ENCODE peak calls at places on chromosomes 7 and 10, in four cellular contexts. F is breast epithelium, I is hepatocyte, L is tibial artery. A is an unnamed sample.

GRCh38 chr10:88895252-88895651 is 15.2 kb downstream of the STAMBPL1 start:
- DNase-seq in F (no peak), I (peak), L (no peak), A (no peak)

GRCh38 chr10:86955501-86956194 is 1.8 kb downstream of the MMRN2 start:
- DNase-seq in F (no peak), I (no peak), L (peak), A (no peak)

GRCh38 chr7:107180378-107180777 is 11.6 kb downstream of the HBP1 start:
- DNase-seq in F (no peak), I (peak), L (no peak), A (no peak)

GRCh38 chr7:23470290-23471089 is at the start of gene IGF2BP3:
- DNase-seq in F (no peak), I (peak), L (no peak), A (peak)

GRCh38 chr10:31929260-31929985 is 792 bp upstream of the ARHGAP12 start:
- DNase-seq in F (peak), I (peak), L (peak), A (no peak)

GRCh38 chr7:145909956-145910611 is 206.5 kb upstream of the CNTNAP2 start:
- DNase-seq in F (no peak), I (no peak), L (no peak), A (no peak)

GRCh38 chr10:49298990-49299815 is at the start of gene C10orf71:
- DNase-seq in F (no peak), I (no peak), L (no peak), A (no peak)

GRCh38 chr10:77835669-77836086 is 90.9 kb downstream of the DLG5 start:
- DNase-seq in F (no peak), I (no peak), L (no peak), A (no peak)

GRCh38 chr7:50953820-50954219 is 171.1 kb upstream of the GRB10 start:
- DNase-seq in F (no peak), I (no peak), L (no peak), A (no peak)

GRCh38 chr10:99431190-99431549 is 746 bp upstream of the GOT1 start:
- DNase-seq in F (peak), I (peak), L (peak), A (no peak)

GRCh38 chr10:67650558-67650957 is 45.4 kb downstream of the CTNNA3 start:
- DNase-seq in F (no peak), I (no peak), L (no peak), A (no peak)

GRCh38 chr7:139232893-139233292 is 1.9 kb downstream of the UBN2 start:
- DNase-seq in F (no peak), I (no peak), L (no peak), A (no peak)

GRCh38 chr10:122199070-122199469 is 72.0 kb upstream of the BTBD16 start:
- DNase-seq in F (no peak), I (no peak), L (no peak), A (no peak)

DNA sequence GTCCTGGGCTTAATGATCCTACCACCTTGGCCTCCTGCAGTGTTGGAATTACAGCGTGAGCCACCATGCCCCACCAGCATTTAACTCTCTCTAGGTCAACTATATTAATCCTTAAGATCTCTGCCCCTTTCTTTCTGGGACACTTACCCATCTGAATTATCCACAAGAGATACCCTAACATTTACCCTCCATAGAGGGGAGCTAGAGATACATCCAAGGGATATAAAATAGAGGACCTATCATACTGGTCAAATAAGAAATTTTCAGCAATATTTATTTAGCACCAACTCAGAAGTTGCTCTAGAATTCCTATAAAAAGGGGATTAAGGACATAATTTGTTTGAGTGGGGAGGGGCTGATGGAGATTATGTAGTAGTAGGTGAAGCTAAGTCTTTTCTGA is 96.5 kb downstream of the OTUD1 start:
- DNase-seq in F (no peak), I (no peak), L (no peak), A (no peak)
- TF ChIP-seq CTCF in F (no peak), I (no peak), L (no peak), A (no peak)

GRCh38 chr10:82969405-82969804 is 1094.4 kb downstream of the NRG3 start:
- DNase-seq in F (no peak), I (peak), L (no peak), A (no peak)
- TF ChIP-seq CTCF in F (peak), I (peak), L (peak), A (peak)

GRCh38 chr7:1065263-1066260 is 21.2 kb downstream of the GPR146 start:
- DNase-seq in F (peak), I (peak), L (peak), A (peak)
- TF ChIP-seq CTCF in F (peak), I (peak), L (peak), A (peak)

DNA sequence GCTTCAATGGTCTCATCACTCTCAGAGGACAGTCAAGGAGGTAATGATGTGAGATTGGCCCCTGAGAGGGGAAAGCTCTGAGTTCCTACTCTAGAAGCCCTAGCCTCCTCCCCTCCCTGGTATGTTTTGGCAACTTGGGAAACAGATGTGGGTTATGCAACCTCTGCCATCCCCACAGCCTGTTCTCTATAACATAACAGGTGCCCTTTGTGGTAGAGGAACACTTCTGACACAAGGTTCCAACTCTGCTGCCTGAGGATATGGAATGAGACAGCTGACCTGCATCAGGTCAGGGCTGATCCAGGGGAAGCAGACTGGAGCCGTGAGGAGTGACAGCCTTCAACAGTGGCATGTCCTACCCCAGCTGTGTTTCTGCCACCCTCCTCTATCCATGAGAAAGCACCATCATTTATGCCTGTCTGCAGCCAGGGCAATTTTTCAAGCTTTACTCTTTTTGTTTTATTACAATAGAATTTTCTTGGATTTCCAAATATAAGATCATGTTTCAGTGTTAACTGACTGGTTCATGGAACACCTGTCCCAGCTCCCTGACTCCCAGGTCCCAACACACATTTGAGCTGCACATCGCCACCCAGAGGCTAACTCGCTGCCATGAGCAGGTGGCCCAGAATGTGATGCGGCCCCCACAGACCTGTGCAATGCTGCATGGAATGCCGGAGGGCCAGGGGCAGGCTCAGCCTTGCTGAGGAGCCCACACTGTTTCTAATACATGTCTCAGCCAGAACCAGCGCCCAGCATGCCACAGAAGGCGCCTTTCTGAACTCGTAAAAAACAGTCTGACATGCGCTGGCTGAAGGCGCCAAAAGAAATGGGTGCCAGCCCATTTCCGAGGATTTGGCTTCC is 124.7 kb upstream of the CHST15 start:
- DNase-seq in F (peak), I (no peak), L (no peak), A (no peak)
- TF ChIP-seq CTCF in F (no peak), I (no peak), L (no peak), A (no peak)

GRCh38 chr7:37494940-37495339 is 46.3 kb upstream of the ELMO1 start:
- DNase-seq in F (no peak), I (no peak), L (no peak), A (no peak)

GRCh38 chr7:37489703-37490102 is 41.0 kb upstream of the ELMO1 start:
- DNase-seq in F (no peak), I (no peak), L (no peak), A (no peak)

GRCh38 chr7:37493810-37494209 is 45.1 kb upstream of the ELMO1 start:
- DNase-seq in F (no peak), I (no peak), L (no peak), A (no peak)

GRCh38 chr7:37493123-37493522 is 44.5 kb upstream of the ELMO1 start:
- DNase-seq in F (no peak), I (no peak), L (no peak), A (no peak)

DNA sequence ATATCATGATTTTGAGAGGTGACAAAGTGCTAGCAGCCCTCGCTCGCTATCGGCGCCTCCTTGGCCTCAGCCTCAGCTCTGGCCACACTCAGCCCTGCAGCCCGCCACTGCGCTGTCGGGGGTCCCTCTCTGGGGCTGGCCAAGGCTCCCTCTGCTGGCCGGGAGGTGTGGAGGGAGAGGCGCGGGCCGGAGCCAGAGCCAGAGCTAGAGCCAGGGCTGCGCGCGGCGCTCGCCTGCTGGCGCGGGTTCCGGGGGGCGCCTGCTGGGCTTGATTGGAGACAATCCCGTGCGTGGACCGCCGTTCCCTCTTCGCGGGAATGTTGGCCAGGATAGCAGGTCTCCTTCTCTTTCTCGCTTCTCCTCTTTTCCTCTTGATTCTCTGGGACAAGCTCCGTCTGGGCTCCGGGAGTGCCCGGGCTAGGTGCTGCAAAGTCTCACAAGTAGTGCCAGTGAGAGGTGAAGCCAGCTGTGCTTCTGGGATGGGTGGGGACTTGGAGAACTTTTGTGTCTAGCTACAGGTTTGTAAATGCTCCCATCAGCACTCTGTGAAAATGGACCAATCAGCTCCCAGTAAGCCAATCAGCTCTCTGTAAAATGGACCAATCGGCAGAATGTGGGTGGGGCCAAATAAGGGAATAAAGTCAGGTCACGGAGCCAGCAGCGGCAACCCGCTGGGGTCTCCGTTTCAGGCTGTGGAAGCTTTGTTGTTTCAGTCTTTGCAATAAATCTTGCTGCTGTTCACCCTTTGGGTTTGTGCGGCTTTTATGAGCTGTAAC is 43.4 kb upstream of the ELMO1 start:
- DNase-seq in F (no peak), I (peak), L (no peak), A (peak)
- TF ChIP-seq CTCF in F (no peak), I (peak), L (no peak), A (peak)

GRCh38 chr10:70559861-70560260 is 42.7 kb downstream of the PRF1 start:
- DNase-seq in F (no peak), I (no peak), L (peak), A (no peak)
- TF ChIP-seq CTCF in F (no peak), I (no peak), L (no peak), A (no peak)

DNA sequence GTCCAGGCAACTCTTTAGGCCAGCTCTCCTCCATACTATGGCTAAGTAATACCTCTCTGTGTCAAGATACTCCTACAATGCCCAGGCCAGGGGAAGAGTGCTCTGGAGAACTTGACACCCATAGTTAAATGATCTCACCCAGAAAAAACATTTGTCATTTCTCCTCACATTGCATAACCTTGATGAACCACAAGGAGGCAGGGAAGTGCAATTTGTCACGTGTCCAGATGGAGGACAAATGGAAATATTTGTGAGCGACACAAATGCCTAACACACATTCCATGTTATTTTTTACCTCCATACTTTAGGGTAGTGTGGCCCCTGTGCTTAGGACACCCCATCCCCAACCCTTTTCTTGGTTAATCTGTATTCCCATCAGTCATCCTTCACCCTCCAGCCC is 78.3 kb downstream of the HTR7 start:
- DNase-seq in F (no peak), I (no peak), L (no peak), A (no peak)
- TF ChIP-seq CTCF in F (no peak), I (no peak), L (no peak), A (peak)